ENCODE peak calls at places on chromosome 10, in five cellular contexts. L, D, X, U and H are unnamed samples.

GRCh38 chr10:77560471-77560870 is 77.1 kb downstream of the KCNMA1 start:
- DNase-seq in U (no peak), L (no peak), D (no peak), X (no peak), H (no peak)

GRCh38 chr10:58818889-58819288 is 306.2 kb downstream of the BICC1 start:
- DNase-seq in L (no peak), D (no peak), X (no peak), U (no peak), H (peak)

GRCh38 chr10:125707852-125708468 is 11.5 kb upstream of the EDRF1 start:
- DNase-seq in L (no peak), X (no peak), D (no peak), U (peak), H (no peak)

GRCh38 chr10:26854524-26854923 is 6.2 kb downstream of the ABI1 start:
- DNase-seq in X (no peak), D (no peak), L (no peak), U (no peak), H (no peak)

GRCh38 chr10:42932735-42933453 is 144.0 kb upstream of the RET start:
- DNase-seq in U (no peak), D (no peak), L (no peak), X (no peak), H (no peak)

GRCh38 chr10:15860692-15861201 is 440 bp upstream of the MINDY3 start:
- DNase-seq in X (no peak), U (no peak), D (peak), L (no peak), H (no peak)

GRCh38 chr10:58609525-58610150 is 97.0 kb downstream of the BICC1 start:
- DNase-seq in L (no peak), U (no peak), D (no peak), X (no peak), H (no peak)

GRCh38 chr10:93601774-93602162 is 733 bp upstream of the RBP4 start:
- DNase-seq in U (no peak), D (no peak), L (no peak), X (no peak), H (no peak)

GRCh38 chr10:130686680-130687300 is 550.6 kb downstream of the GLRX3 start:
- DNase-seq in X (no peak), U (peak), L (no peak), D (no peak), H (peak)

GRCh38 chr10:46228076-46229071 is 58.4 kb upstream of the ANTXRL start:
- DNase-seq in D (peak), X (peak), U (peak), L (peak), H (peak)